ENCODE peak calls at places on chromosome 13, in eight cellular contexts. L is heart left ventricle, Q is tibial nerve, S is uterus, G is stomach, P is HCT116, H is GM12878, B is transverse colon. Y is an unnamed sample. For H3K9me3, the result is how much of the 10 kb centered on the place peaks cover.

GRCh38 chr13:83634601-83635000 is 247.7 kb downstream of the SLITRK1 start:
- DNase-seq in L (no peak), Q (no peak), S (no peak), G (no peak), P (no peak), H (no peak), B (no peak), Y (no peak)

GRCh38 chr13:44259045-44260042 is 114.3 kb upstream of the SERP2 start:
- DNase-seq in L (no peak), Q (no peak), S (peak), G (peak), P (no peak), H (peak), B (peak), Y (no peak)

GRCh38 chr13:100210966-100211710 is 122.2 kb downstream of the PCCA start:
- DNase-seq in L (no peak), Q (no peak), S (no peak), G (no peak), P (no peak), H (no peak), B (no peak), Y (no peak)

GRCh38 chr13:40528881-40529280 is 137.6 kb downstream of the FOXO1 start:
- DNase-seq in L (no peak), Q (no peak), S (no peak), G (no peak), P (no peak), H (no peak), B (no peak), Y (no peak)

GRCh38 chr13:77176350-77176749 is 149.4 kb upstream of the FBXL3 start:
- DNase-seq in L (no peak), Q (no peak), S (no peak), G (no peak), P (no peak), H (no peak), B (no peak), Y (no peak)

GRCh38 chr13:29520671-29521070 is 74.8 kb downstream of the SLC7A1 start:
- DNase-seq in L (no peak), Q (no peak), S (no peak), G (no peak), P (no peak), H (no peak), B (no peak), Y (no peak)

GRCh38 chr13:33606692-33607091 is 211.3 kb upstream of the RFC3 start:
- DNase-seq in L (no peak), Q (no peak), S (no peak), G (no peak), P (no peak), H (no peak), B (no peak), Y (no peak)

GRCh38 chr13:92461402-92461801 is 765.2 kb upstream of the GPC6 start:
- DNase-seq in L (no peak), Q (no peak), S (no peak), G (no peak), P (no peak), H (no peak), B (no peak), Y (no peak)

GRCh38 chr13:95426631-95427030 is 125.4 kb upstream of the ABCC4 start:
- DNase-seq in L (no peak), Q (no peak), S (no peak), G (no peak), P (no peak), H (no peak), B (no peak), Y (no peak)

GRCh38 chr13:112171570-112171965 is 104.6 kb downstream of the SOX1 start:
- DNase-seq in L (no peak), Q (no peak), S (no peak), G (no peak), P (no peak), H (no peak), B (no peak), Y (no peak)

GRCh38 chr13:85265296-85265695 is 533.9 kb downstream of the SLITRK6 start:
- DNase-seq in L (no peak), Q (no peak), S (no peak), G (no peak), P (no peak), H (no peak), B (no peak), Y (no peak)

GRCh38 chr13:41065098-41065497 is 3.8 kb downstream of the WBP4 start:
- DNase-seq in L (no peak), Q (no peak), S (no peak), G (no peak), P (no peak), H (no peak), B (no peak), Y (no peak)

GRCh38 chr13:98223741-98224140 is 46.7 kb upstream of the RNF113B start:
- DNase-seq in L (no peak), Q (no peak), S (no peak), G (no peak), P (no peak), H (no peak), B (no peak), Y (no peak)

GRCh38 chr13:35789335-35790166 is 313.1 kb upstream of the MAB21L1 start:
- DNase-seq in L (no peak), Q (no peak), S (no peak), G (no peak), P (peak), H (no peak), B (no peak), Y (no peak)

GRCh38 chr13:43269037-43269476 is 245.7 kb downstream of the DNAJC15 start:
- DNase-seq in L (no peak), Q (no peak), S (peak), G (peak), P (no peak), H (no peak), B (peak), Y (no peak)

GRCh38 chr13:83722443-83722842 is 159.8 kb downstream of the SLITRK1 start:
- DNase-seq in L (no peak), Q (no peak), S (no peak), G (no peak), P (no peak), H (no peak), B (no peak), Y (no peak)

GRCh38 chr13:80214521-80214941 is 126.4 kb downstream of the SPRY2 start:
- DNase-seq in L (no peak), Q (no peak), S (no peak), G (no peak), P (no peak), H (no peak), B (no peak), Y (no peak)

GRCh38 chr13:31468114-31468902 is 268.5 kb downstream of the B3GLCT start:
- DNase-seq in L (no peak), Q (no peak), S (no peak), G (no peak), P (no peak), H (no peak), B (no peak), Y (no peak)

GRCh38 chr13:113949546-113949945 is 24.3 kb downstream of the C13orf46 start:
- DNase-seq in L (peak), Q (no peak), S (no peak), G (no peak), P (no peak), H (no peak), B (no peak), Y (no peak)

GRCh38 chr13:95155504-95155903 is 145.7 kb downstream of the ABCC4 start:
- DNase-seq in L (no peak), Q (no peak), S (no peak), G (no peak), P (no peak), H (no peak), B (no peak), Y (no peak)

GRCh38 chr13:112074139-112074710 is 7.3 kb downstream of the SOX1 start:
- DNase-seq in L (no peak), Q (no peak), S (no peak), G (no peak), P (no peak), H (no peak), B (no peak), Y (no peak)

GRCh38 chr13:79340490-79340889 is 65.6 kb downstream of the RBM26 start:
- DNase-seq in L (no peak), Q (no peak), S (no peak), G (no peak), P (no peak), H (no peak), B (no peak), Y (no peak)

GRCh38 chr13:34128661-34129060 is 310.7 kb downstream of the RFC3 start:
- DNase-seq in L (no peak), Q (no peak), S (no peak), G (no peak), P (no peak), H (no peak), B (no peak), Y (no peak)

GRCh38 chr13:93249259-93249917 is 22.8 kb downstream of the GPC6 start:
- DNase-seq in L (no peak), Q (no peak), S (no peak), G (no peak), P (no peak), H (no peak), B (no peak), Y (no peak)

GRCh38 chr13:113672002-113672651 is 5.1 kb downstream of the GRK1 start:
- DNase-seq in L (no peak), Q (peak), S (no peak), G (no peak), P (no peak), H (no peak), B (no peak), Y (no peak)

GRCh38 chr13:106656214-106656613 is 88.3 kb upstream of the ARGLU1 start:
- DNase-seq in L (no peak), Q (no peak), S (no peak), G (no peak), P (no peak), H (no peak), B (no peak), Y (no peak)

GRCh38 chr13:48950507-48950886 is 25.2 kb upstream of the FNDC3A start:
- DNase-seq in L (no peak), Q (no peak), S (no peak), G (no peak), P (peak), H (no peak), B (no peak), Y (no peak)

GRCh38 chr13:83121904-83122303 is 760.4 kb downstream of the SLITRK1 start:
- DNase-seq in L (no peak), Q (no peak), S (no peak), G (no peak), P (no peak), H (no peak), B (no peak), Y (no peak)

GRCh38 chr13:106139407-106139806 is 396.1 kb downstream of the EFNB2 start:
- DNase-seq in L (no peak), Q (no peak), S (no peak), G (no peak), P (no peak), H (no peak), B (no peak), Y (no peak)

GRCh38 chr13:36131931-36132297 is 732 bp upstream of the DCLK1 start:
- DNase-seq in L (peak), Q (peak), S (peak), G (no peak), P (no peak), H (no peak), B (no peak), Y (no peak)

GRCh38 chr13:48976677-48977625 is 1.2 kb downstream of the FNDC3A start:
- DNase-seq in L (no peak), Q (no peak), S (no peak), G (no peak), P (no peak), H (no peak), B (peak), Y (peak)

GRCh38 chr13:33277946-33278345 is 7.6 kb downstream of the STARD13 start:
- DNase-seq in L (no peak), Q (no peak), S (peak), G (no peak), P (no peak), H (no peak), B (no peak), Y (no peak)

GRCh38 chr13:67146523-67147130 is 83.5 kb downstream of the PCDH9 start:
- DNase-seq in L (no peak), Q (no peak), S (no peak), G (no peak), P (no peak), H (no peak), B (no peak), Y (no peak)

GRCh38 chr13:113729329-113730019 is 29.6 kb upstream of the TMEM255B start:
- DNase-seq in L (peak), Q (no peak), S (no peak), G (no peak), P (no peak), H (no peak), B (no peak), Y (no peak)

GRCh38 chr13:103406967-103407366 is 340.8 kb upstream of the SLC10A2 start:
- DNase-seq in L (no peak), Q (no peak), S (no peak), G (no peak), P (no peak), H (no peak), B (no peak), Y (no peak)

GRCh38 chr13:103403814-103404213 is 337.6 kb upstream of the SLC10A2 start:
- DNase-seq in L (no peak), Q (no peak), S (no peak), G (no peak), P (no peak), H (no peak), B (no peak), Y (no peak)

DNA sequence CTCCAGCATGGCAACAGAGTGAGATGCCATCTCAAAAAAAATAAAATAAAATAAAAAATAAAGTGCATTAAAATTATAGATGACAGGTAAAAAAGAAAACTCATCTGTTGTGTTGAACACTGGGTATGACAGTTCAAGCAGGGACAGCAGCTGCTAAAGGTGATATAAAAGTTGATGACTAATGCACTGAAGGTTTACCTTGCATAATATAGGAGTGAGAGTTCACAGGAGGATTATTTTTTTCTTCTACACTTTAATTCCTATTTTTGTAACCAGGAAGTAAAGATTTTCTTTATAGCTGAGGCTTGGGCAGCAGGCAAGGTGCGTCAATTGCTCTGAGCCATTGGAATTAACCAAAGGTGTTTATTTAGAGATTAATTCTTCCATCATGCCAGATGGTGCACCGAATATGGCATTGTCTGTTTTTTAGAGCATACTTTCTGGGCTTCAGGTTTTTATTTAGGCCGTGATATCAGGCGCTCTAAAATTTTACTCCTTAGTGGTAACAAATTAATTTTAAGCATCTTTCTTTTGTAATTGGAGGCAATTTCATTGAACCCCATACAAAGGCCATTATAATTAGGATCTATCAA is 337.0 kb upstream of the SLC10A2 start:
- DNase-seq in L (no peak), Q (no peak), S (no peak), G (no peak), P (no peak), H (no peak), B (no peak), Y (no peak)
- H3K9me3 ChIP-seq in L (under half), Q (under half), S (under half), G (under half), P (under half), H (under half), B (under half), Y (under half)

GRCh38 chr13:27053235-27053884 is 118.3 kb downstream of the USP12 start:
- DNase-seq in L (no peak), Q (no peak), S (no peak), G (no peak), P (no peak), H (no peak), B (no peak), Y (no peak)
- TF ChIP-seq CTCF in L (no peak), Q (no peak), S (no peak), G (no peak), P (no peak), H (no peak), B (no peak), Y (no peak)

GRCh38 chr13:38628554-38628953 is 58.3 kb upstream of the FREM2 start:
- DNase-seq in L (no peak), Q (no peak), S (no peak), G (no peak), P (no peak), H (no peak), B (no peak), Y (no peak)

GRCh38 chr13:38620876-38621275 is 66.0 kb upstream of the FREM2 start:
- DNase-seq in L (no peak), Q (no peak), S (no peak), G (no peak), P (no peak), H (no peak), B (no peak), Y (no peak)

GRCh38 chr13:38630780-38631179 is 56.1 kb upstream of the FREM2 start:
- DNase-seq in L (no peak), Q (no peak), S (no peak), G (no peak), P (no peak), H (no peak), B (no peak), Y (no peak)

DNA sequence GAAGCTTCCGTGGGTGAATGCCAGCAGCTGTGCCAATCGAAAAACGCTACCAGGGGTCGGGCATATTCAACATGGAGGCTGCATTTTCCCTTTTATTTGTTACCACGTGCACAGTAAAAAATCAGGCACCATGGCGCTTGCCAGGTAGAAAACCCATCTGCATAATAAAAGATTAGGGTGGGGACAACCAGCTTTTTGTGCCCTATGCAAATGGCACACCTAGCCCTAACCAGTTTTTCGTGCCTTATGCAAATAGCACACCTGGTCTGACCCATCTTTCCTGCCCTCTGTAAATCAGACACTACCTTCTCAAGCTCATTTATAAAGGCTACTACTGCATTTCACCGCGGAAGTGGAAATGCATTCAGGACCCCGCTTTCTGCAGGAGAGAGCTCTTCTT is 62.1 kb upstream of the FREM2 start:
- DNase-seq in L (no peak), Q (no peak), S (no peak), G (no peak), P (no peak), H (no peak), B (no peak), Y (no peak)
- TF ChIP-seq POLR2A in L (no peak), Q (no peak), S (no peak), G (no peak), P (no peak), H (no peak), B (no peak), Y (no peak)

DNA sequence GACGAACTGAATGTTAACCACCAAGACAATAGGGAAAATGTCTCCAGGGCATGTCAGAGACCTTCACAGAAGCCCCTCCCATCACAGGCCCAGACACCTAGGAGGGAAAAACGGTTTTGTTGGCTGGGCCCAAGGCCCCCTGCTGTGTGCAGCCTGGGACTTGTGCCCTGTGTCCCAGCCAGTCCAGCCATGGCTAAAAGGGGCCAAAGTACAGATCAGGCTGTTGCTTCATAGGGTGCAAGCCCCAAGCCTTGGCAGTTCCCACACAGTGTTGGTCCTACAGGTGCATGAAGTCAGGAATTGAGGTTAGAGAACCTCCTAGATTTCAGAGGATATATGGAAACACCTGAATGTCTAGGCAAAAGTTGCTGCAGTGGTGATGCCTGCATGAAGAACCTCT is 428.7 kb downstream of the SUCLA2 start:
- DNase-seq in L (no peak), Q (no peak), S (no peak), G (no peak), P (no peak), H (no peak), B (no peak), Y (no peak)
- H3K9me3 ChIP-seq in L (under half), Q (under half), S (under half), G (under half), P (under half), H (under half), B (under half), Y (under half)